ENCODE peak calls at places on chromosomes 3 and 15, in eight cellular contexts. O is activated T-cell treated with anti-CD3 and anti-CD28 coated beads for 24 hours, Z is AG08395, W is T-helper 2 cell, N is glutamatergic neuron, D is kidney tubule cell, F is mucosa of descending colon, Y is lower lobe of right lung. B is an unnamed sample.

GRCh38 chr3:152557302-152557999 is 277.5 kb upstream of the P2RY1 start:
- DNase-seq in O (no peak), Z (no peak), W (no peak), N (no peak), D (no peak), F (no peak), Y (no peak), B (no peak)

GRCh38 chr3:56119575-56120349 is 348.5 kb downstream of the ERC2 start:
- DNase-seq in O (no peak), Z (peak), W (no peak), N (no peak), D (no peak), F (no peak), Y (no peak), B (no peak)

GRCh38 chr3:122260206-122260605 is 64.8 kb upstream of the CSTA start:
- DNase-seq in O (no peak), Z (no peak), W (no peak), N (no peak), D (no peak), F (no peak), Y (no peak), B (no peak)

GRCh38 chr3:5120446-5120845 is 1.6 kb upstream of the ARL8B start:
- DNase-seq in O (no peak), Z (no peak), W (no peak), N (no peak), D (no peak), F (no peak), Y (no peak), B (no peak)

GRCh38 chr3:65742914-65743313 is 295.8 kb downstream of the MAGI1 start:
- DNase-seq in O (no peak), Z (no peak), W (no peak), N (no peak), D (no peak), F (no peak), Y (no peak), B (no peak)

GRCh38 chr15:55221090-55222011 is 24.6 kb upstream of the RSL24D1 start:
- DNase-seq in O (no peak), Z (peak), W (no peak), N (no peak), D (peak), F (no peak), Y (no peak), B (peak)

GRCh38 chr3:127183931-127184869 is 8.7 kb upstream of the PRR23E start:
- DNase-seq in O (no peak), Z (no peak), W (no peak), N (no peak), D (no peak), F (no peak), Y (no peak), B (peak)

GRCh38 chr3:143951351-143951971 is 20.2 kb upstream of the DIPK2A start:
- DNase-seq in O (no peak), Z (peak), W (peak), N (peak), D (peak), F (no peak), Y (no peak), B (no peak)

GRCh38 chr15:83063555-83063954 is 3.5 kb downstream of the BTBD1 start:
- DNase-seq in O (no peak), Z (no peak), W (no peak), N (no peak), D (no peak), F (no peak), Y (no peak), B (no peak)

GRCh38 chr3:90010341-90010740 is 902.9 kb downstream of the EPHA3 start:
- DNase-seq in O (no peak), Z (no peak), W (no peak), N (no peak), D (peak), F (no peak), Y (no peak), B (no peak)

GRCh38 chr3:51057111-51057510 is 328.0 kb upstream of the MANF start:
- DNase-seq in O (no peak), Z (no peak), W (no peak), N (no peak), D (no peak), F (no peak), Y (no peak), B (no peak)

GRCh38 chr3:47323431-47324277 is 40.9 kb downstream of the KLHL18 start:
- DNase-seq in O (no peak), Z (peak), W (no peak), N (no peak), D (peak), F (no peak), Y (no peak), B (no peak)

GRCh38 chr3:160564949-160565441 is 376 bp downstream of the KPNA4 start:
- DNase-seq in O (peak), Z (peak), W (peak), N (peak), D (peak), F (no peak), Y (peak), B (no peak)

GRCh38 chr3:123312331-123313265 is 110.9 kb downstream of the SEC22A start:
- DNase-seq in O (no peak), Z (no peak), W (no peak), N (no peak), D (no peak), F (no peak), Y (peak), B (no peak)

GRCh38 chr3:30393079-30393478 is 213.3 kb upstream of the TGFBR2 start:
- DNase-seq in O (no peak), Z (no peak), W (no peak), N (no peak), D (no peak), F (no peak), Y (no peak), B (no peak)

GRCh38 chr3:41296556-41296955 is 97.3 kb downstream of the CTNNB1 start:
- DNase-seq in O (no peak), Z (no peak), W (no peak), N (no peak), D (no peak), F (no peak), Y (no peak), B (no peak)

GRCh38 chr3:16987141-16987540 is 102.4 kb downstream of the PLCL2 start:
- DNase-seq in O (no peak), Z (no peak), W (no peak), N (no peak), D (no peak), F (no peak), Y (no peak), B (no peak)

GRCh38 chr3:113212845-113213375 is 1.6 kb downstream of the BOC start:
- DNase-seq in O (no peak), Z (no peak), W (no peak), N (no peak), D (no peak), F (no peak), Y (no peak), B (no peak)

B was measured in stimulated activated effector memory CD8-positive, alpha-beta T cell treated with anti-CD3 and anti-CD28 coated beads, Interleukin-12 subunit alpha, Interleukin-12 subunit beta, amount 100 ng/mL, for 72 hours.